ENCODE peak calls at places on chromosomes 11 and 22, in five cellular contexts. J is mammary epithelial cell; K is stimulated activated CD8-positive, alpha-beta memory T cell treated with anti-CD3 and anti-CD28 coated beads, Interleukin-15, amount 100 ng/mL, for 1 hour; I is dorsolateral prefrontal cortex; S is epithelial cell of esophagus. X is an unnamed sample.

GRCh38 chr22:19663821-19664325 is 50.4 kb upstream of the SEPTIN5 start:
- DNase-seq in I (no peak), S (no peak), K (no peak), J (no peak), X (no peak)

GRCh38 chr11:122601131-122602125 is 54.1 kb upstream of the UBASH3B start:
- DNase-seq in I (no peak), S (peak; percentile 52), J (peak; percentile 41), K (no peak), X (no peak)

GRCh38 chr22:40258463-40259046 is 80.8 kb downstream of the TNRC6B start:
- DNase-seq in I (no peak), S (peak; percentile 90), J (peak; percentile 98), K (no peak), X (no peak)

GRCh38 chr22:23613193-23613973 is 18.7 kb downstream of the DRICH1 start:
- DNase-seq in K (no peak), I (no peak), J (no peak), S (peak; percentile 17), X (no peak)

GRCh38 chr22:41447435-41448188 is 1.0 kb upstream of the TOB2 start:
- DNase-seq in S (peak; percentile 55), I (peak; percentile 73), J (peak; percentile 45), K (peak; percentile 31), X (peak; percentile 60)

GRCh38 chr11:2101171-2101675 is 38.0 kb downstream of the IGF2 start:
- DNase-seq in K (no peak), S (no peak), J (no peak), I (no peak), X (no peak)

GRCh38 chr22:17823964-17824363 is 49.7 kb upstream of the BID start:
- DNase-seq in K (no peak), J (no peak), S (no peak), I (no peak), X (no peak)

GRCh38 chr11:125285844-125286243 is 121.3 kb downstream of the PKNOX2 start:
- DNase-seq in I (no peak), K (no peak), J (no peak), S (no peak), X (no peak)

GRCh38 chr22:30438559-30438958 is 13.0 kb downstream of the MTFP1 start:
- DNase-seq in K (no peak), I (no peak), S (peak; percentile 26), J (no peak), X (no peak)

GRCh38 chr11:19714387-19715363 is 2.0 kb downstream of the NAV2 start:
- DNase-seq in K (no peak), I (peak; percentile 80), J (peak; percentile 19), S (no peak), X (peak; percentile 56)

GRCh38 chr22:20128902-20129746 is 2.5 kb upstream of the ZDHHC8 start:
- DNase-seq in I (no peak), S (peak; percentile 53), K (peak; percentile 27), J (no peak), X (no peak)

GRCh38 chr22:43726296-43726695 is 85.8 kb downstream of the EFCAB6 start:
- DNase-seq in J (no peak), S (no peak), I (no peak), K (no peak), X (no peak)

GRCh38 chr11:132804258-132804657 is 728.0 kb downstream of the OPCML start:
- DNase-seq in S (no peak), K (no peak), I (no peak), J (no peak), X (no peak)

GRCh38 chr11:119205080-119205479 is 1.1 kb upstream of the CBL start:
- DNase-seq in S (no peak), I (no peak), K (no peak), J (no peak), X (no peak)

GRCh38 chr11:125918140-125918840 is 14.0 kb downstream of the DDX25 start:
- DNase-seq in K (no peak), J (no peak), I (no peak), S (no peak), X (no peak)

GRCh38 chr11:119470316-119471266 is 47.6 kb upstream of the THY1 start:
- DNase-seq in I (no peak), K (no peak), J (peak; percentile 75), S (peak; percentile 89), X (no peak)

GRCh38 chr22:17890245-17890671 is 116.0 kb upstream of the BID start:
- DNase-seq in S (peak; percentile 58), I (no peak), K (no peak), J (peak; percentile 40), X (no peak)

GRCh38 chr11:31803813-31804438 is 7.2 kb downstream of the PAX6 start:
- DNase-seq in J (no peak), K (no peak), I (no peak), S (no peak), X (no peak)

GRCh38 chr22:48101704-48102103 is 1339.3 kb downstream of the TBC1D22A start:
- DNase-seq in K (no peak), S (no peak), I (no peak), J (no peak), X (no peak)

GRCh38 chr11:88288560-88288959 is 49.0 kb downstream of the CTSC start:
- DNase-seq in I (no peak), S (peak; percentile 24), J (no peak), K (no peak), X (no peak)

GRCh38 chr11:111792314-111792713 is 26.1 kb upstream of the PPP2R1B start:
- DNase-seq in K (no peak), I (no peak), S (no peak), J (no peak), X (no peak)